ENCODE peak calls at places on chromosomes 13 and 19, in nine cellular contexts. R is fibroblast of villous mesenchyme, A is upper lobe of right lung, N is tibial artery, T is bronchial epithelial cell, B is sigmoid colon, M is dorsolateral prefrontal cortex, Y is mammary epithelial cell, O is vagina. U is an unnamed sample.

GRCh38 chr13:49226613-49227012 is 6.5 kb downstream of the MLNR start:
- DNase-seq in R (no peak), A (no peak), N (no peak), T (no peak), B (no peak), M (no peak), Y (no peak), O (no peak), U (no peak)

GRCh38 chr19:2248136-2249009 is 750 bp upstream of the AMH start:
- DNase-seq in R (no peak), A (no peak), N (no peak), T (no peak), B (no peak), M (no peak), Y (no peak), O (no peak), U (no peak)

GRCh38 chr13:44853641-44854040 is 135.6 kb downstream of the NUFIP1 start:
- DNase-seq in R (no peak), A (no peak), N (no peak), T (peak; percentile 66), B (no peak), M (no peak), Y (no peak), O (no peak), U (no peak)

GRCh38 chr13:20181180-20181579 is 11.6 kb downstream of the GJB2 start:
- DNase-seq in R (no peak), A (no peak), N (no peak), T (no peak), B (no peak), M (no peak), Y (no peak), O (no peak), U (no peak)

GRCh38 chr13:51794959-51795358 is 9.0 kb downstream of the DHRS12 start:
- DNase-seq in R (no peak), A (no peak), N (no peak), T (no peak), B (peak; percentile 45), M (no peak), Y (no peak), O (no peak), U (no peak)

GRCh38 chr19:29624489-29625210 is 18.6 kb downstream of the POP4 start:
- DNase-seq in R (no peak), A (no peak), N (no peak), T (no peak), B (no peak), M (no peak), Y (no peak), O (no peak), U (no peak)

GRCh38 chr19:29812881-29813275 is 1.1 kb downstream of the CCNE1 start:
- DNase-seq in R (no peak), A (no peak), N (no peak), T (no peak), B (no peak), M (no peak), Y (no peak), O (no peak), U (no peak)

GRCh38 chr13:23858586-23858985 is 30.6 kb downstream of the MIPEP start:
- DNase-seq in R (no peak), A (no peak), N (no peak), T (no peak), B (no peak), M (no peak), Y (no peak), O (no peak), U (no peak)

DNA sequence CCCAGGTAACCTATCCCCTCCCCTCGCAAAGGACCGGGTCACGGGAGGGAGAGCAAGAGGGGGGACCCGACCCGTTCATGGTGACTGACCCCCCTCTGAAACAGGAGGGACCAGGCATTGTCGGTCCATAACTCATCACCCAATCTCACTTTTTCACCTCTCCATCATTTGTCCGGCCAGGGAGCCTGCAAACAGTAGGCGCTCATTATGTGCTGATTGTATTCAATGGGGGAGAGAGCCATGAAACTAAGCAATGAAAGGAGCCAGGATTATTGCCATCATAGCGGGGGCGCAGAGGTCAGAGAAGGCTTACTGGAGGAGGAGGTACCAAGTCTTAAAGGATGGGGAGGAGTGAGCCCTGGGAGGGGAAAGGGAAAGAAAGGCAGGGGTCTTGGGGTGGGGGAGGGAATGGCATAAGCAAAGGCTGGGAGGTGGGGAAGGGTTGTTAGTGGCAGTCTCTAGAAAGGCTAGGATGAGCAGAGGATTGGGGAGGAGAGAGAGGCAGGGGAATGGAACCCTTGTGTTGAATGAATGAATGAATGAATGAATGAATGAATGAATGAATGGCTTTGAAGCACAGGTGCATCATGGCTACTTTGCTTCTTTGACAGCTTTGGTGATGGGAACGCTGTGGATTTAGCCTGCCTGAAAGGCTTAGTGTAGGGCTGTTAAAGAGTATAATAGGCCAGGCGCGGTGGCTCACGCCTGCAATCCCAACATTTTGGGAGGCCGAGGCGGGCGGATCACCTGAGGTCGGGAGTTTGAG is 1.4 kb downstream of the SHFL start:
- DNase-seq in R (no peak), A (no peak), N (no peak), T (no peak), B (no peak), M (no peak), Y (no peak), O (no peak), U (no peak)
- H3K4me3 ChIP-seq in R (peak overlapping the region; percentile 97), A (peak overlapping the region; percentile 92), N (peak overlapping the region; percentile 85), T (no peak overlapping the region), B (peak overlapping the region; percentile 76), M (peak overlapping the region; percentile 97), Y (no peak overlapping the region), O (peak overlapping the region; percentile 98), U (peak overlapping the region; percentile 98)

DNA sequence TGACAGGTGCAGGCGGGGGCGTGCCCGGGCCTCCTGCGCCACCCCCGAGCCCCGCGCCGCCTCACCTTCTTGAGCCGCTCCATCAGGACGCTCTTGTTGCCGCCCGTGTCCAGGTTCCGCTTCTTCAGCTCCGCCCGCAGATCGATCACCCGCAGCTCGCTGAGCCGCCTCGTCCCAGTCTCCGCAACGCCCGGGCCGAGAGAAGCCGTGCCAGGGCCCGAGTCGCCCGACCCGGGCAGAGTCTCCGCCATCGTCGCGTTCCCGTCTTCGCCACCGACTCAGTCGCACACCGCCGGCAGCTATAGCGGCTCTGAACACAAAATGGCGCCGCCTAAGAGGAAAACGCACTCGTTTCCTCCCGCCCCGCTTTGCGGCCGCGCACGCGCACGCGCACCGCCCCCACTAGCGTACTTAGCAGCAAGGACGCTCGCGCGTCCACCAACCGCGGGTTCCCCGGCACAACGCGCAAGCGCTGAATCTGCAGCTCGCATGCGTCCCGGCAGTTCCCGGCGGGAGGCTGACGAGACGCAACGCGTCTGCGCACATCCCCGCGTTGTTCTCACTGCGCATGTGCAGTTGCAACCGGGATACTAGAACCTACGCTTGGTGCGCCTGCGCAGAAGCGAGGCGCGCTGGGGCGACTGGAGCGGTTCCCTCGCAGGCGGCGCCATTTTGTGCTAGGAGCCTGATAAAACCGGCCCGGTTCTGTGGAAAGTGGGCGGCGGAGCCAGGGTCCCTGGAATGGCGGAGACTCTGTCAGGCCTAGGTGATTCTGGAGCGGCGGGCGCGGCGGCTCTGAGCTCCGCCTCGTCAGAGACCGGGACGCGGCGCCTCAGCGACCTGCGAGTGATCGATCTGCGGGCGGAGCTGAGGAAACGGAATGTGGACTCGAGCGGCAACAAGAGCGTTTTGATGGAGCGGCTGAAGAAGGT is at the start of the genes SAFB and SAFB2:
- DNase-seq in R (peak; percentile 100), A (peak; percentile 100), N (peak; percentile 100), T (peak; percentile 99), B (peak; percentile 100), M (peak; percentile 96), Y (peak; percentile 99), O (peak; percentile 98), U (peak; percentile 100)
- TF ChIP-seq CTCF in R (no peak), A (no peak), N (no peak), T (no peak), B (no peak), M (peak; percentile 12), Y (no peak), O (no peak), U (no peak)

DNA sequence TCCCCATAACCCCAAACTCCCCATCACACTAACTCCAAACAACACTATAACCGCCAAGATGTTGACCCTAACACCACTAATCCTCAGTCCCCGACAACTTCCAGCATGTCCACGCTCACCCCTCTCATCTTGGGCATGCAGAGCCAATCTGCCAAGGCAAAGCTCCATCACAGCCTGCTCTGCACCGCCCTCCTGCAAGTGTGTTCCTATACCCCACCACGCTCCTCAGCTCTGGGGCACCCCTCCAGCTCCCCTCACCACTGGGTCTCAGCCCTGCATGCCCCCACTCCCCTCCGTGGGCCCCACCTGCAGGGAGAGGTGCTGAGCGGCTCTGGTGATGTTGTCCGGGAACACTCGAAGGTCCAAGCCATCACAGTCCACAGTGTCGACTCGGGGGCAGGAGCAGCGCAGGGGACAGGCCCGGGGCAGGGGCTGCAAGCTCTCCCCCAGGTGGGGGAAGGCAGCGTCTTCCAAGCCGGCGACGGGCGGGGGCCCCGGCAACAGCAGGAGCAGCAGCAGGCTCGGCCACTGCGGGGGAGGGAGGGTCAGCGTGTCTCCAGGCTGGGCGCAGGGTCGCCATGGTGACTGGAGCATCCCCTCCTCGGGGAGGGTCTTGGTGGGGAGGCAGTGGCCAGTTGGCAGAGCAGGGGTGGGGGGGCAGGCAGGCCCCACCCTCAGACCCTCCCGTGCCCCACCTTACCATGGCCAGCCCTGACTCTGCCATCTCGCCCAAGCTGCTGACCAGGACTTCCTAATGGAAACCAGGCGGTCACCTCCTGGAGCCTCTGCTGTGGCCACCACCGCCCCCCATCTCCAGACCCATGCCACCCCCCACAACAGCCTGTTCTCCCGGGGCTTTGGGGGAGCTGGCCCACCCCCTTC is 497 bp downstream of the PODNL1 start:
- DNase-seq in R (no peak), A (no peak), N (no peak), T (no peak), B (no peak), M (no peak), Y (no peak), O (no peak), U (no peak)
- H3K4me3 ChIP-seq in R (peak overlapping the region; percentile 71), A (peak overlapping the region; percentile 39), N (peak overlapping the region; percentile 44), T (peak overlapping the region; percentile 1), B (peak overlapping the region; percentile 31), M (peak overlapping the region; percentile 14), Y (no peak overlapping the region), O (peak overlapping the region; percentile 41), U (no peak overlapping the region)

GRCh38 chr13:112840472-112841302 is 128.3 kb upstream of the MCF2L start:
- DNase-seq in R (no peak), A (no peak), N (no peak), T (no peak), B (no peak), M (no peak), Y (no peak), O (no peak), U (no peak)

GRCh38 chr13:112836940-112837339 is 132.1 kb upstream of the MCF2L start:
- DNase-seq in R (no peak), A (no peak), N (no peak), T (no peak), B (peak; percentile 56), M (no peak), Y (no peak), O (no peak), U (no peak)

GRCh38 chr13:112837371-112838037 is 131.5 kb upstream of the MCF2L start:
- DNase-seq in R (peak; percentile 27), A (no peak), N (no peak), T (no peak), B (peak; percentile 53), M (peak; percentile 54), Y (no peak), O (no peak), U (no peak)

GRCh38 chr13:112838038-112838965 is 130.7 kb upstream of the MCF2L start:
- DNase-seq in R (no peak), A (no peak), N (peak; percentile 56), T (no peak), B (peak; percentile 61), M (no peak), Y (no peak), O (no peak), U (no peak)

DNA sequence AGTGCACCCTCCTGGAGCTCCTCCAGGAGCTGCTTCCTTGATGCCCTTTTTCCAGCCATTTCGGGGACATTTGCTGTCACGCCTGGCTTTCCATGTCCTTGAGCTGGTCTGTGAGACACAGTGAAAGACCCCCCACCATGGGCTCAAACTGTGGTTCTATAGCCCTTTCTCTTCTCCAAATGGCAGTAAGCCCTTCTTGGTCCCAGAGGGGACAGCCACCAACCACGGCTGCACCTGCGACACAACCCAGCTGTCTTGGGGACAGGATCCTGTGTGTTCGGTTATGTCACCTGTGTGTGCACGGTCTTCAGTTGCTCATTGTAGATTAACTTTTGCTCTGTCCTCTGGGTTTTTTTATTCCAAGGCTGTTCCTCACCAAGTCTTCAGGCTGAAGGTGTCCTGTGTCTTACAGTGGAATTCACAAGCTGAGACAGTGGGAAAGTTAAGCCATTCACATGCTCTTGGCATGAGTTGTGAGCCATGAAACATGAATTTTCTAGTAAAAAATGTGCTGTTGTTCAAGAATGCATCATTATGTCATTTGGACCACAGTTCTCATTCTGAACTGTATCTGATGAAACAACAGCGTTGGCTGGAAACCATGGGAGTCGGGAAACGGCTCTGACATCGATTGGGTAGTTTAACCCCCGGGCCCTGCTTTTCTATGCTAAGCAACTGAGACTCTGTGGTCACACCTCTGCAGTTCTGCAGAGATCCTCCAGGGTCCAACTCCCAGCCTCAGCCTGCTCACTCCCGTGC is 129.5 kb upstream of the MCF2L start:
- DNase-seq in R (peak; percentile 25), A (no peak), N (no peak), T (no peak), B (no peak), M (no peak), Y (no peak), O (no peak), U (no peak)
- TF ChIP-seq CTCF in R (no peak), A (no peak), N (no peak), T (no peak), B (no peak), M (no peak), Y (no peak), O (no peak), U (no peak)